ENCODE peak calls at places on chromosomes 4 and X, in four cellular contexts. S is Caco-2, Y is ascending aorta, L is PC-9. O is an unnamed sample.

GRCh38 chrX:30308263-30309138 is 689 bp downstream of the NR0B1 start:
- DNase-seq in S (no peak), Y (no peak), L (peak; percentile 66), O (peak; percentile 47)

GRCh38 chr4:46503739-46504138 is 113.8 kb upstream of the GABRA2 start:
- DNase-seq in S (no peak), Y (no peak), L (no peak), O (no peak)

GRCh38 chrX:113400193-113400704 is 559.6 kb upstream of the AMOT start:
- DNase-seq in S (peak; percentile 3), Y (no peak), L (peak; percentile 2), O (no peak)

GRCh38 chr4:86329431-86329830 is 30.4 kb downstream of the MAPK10 start:
- DNase-seq in S (no peak), Y (no peak), L (no peak), O (no peak)

GRCh38 chrX:23616361-23616760 is 50.9 kb upstream of the PRDX4 start:
- DNase-seq in S (no peak), Y (no peak), L (no peak), O (no peak)

GRCh38 chrX:73127700-73128241 is 48.5 kb upstream of the PABPC1L2A start:
- DNase-seq in S (no peak), Y (no peak), L (no peak), O (no peak)

GRCh38 chrX:13716905-13717304 is 17.5 kb downstream of the TRAPPC2 start:
- DNase-seq in S (no peak), Y (no peak), L (no peak), O (no peak)

GRCh38 chr4:111854494-111855087 is 290.7 kb upstream of the FAM241A start:
- DNase-seq in S (peak; percentile 36), Y (no peak), L (peak; percentile 2), O (no peak)

GRCh38 chr4:48112017-48112667 is 21.9 kb downstream of the TXK start:
- DNase-seq in S (no peak), Y (no peak), L (no peak), O (no peak)

GRCh38 chrX:117641913-117642656 is 474.5 kb downstream of the KLHL13 start:
- DNase-seq in S (no peak), Y (no peak), L (no peak), O (no peak)

GRCh38 chrX:107596651-107597050 is 31.7 kb upstream of the PRPS1 start:
- DNase-seq in S (no peak), Y (no peak), L (peak; percentile 29), O (no peak)

GRCh38 chr4:75235359-75235951 is 278.7 kb downstream of the RCHY1 start:
- DNase-seq in S (no peak), Y (no peak), L (no peak), O (no peak)

GRCh38 chr4:140928880-140929279 is 172.7 kb upstream of the TBC1D9 start:
- DNase-seq in S (no peak), Y (peak; percentile 13), L (no peak), O (no peak)

GRCh38 chrX:964831-965416 is 247.5 kb downstream of the CRLF2 start:
- DNase-seq in S (no peak), Y (no peak), L (no peak), O (no peak)

GRCh38 chr4:148776944-148777343 is 334.7 kb upstream of the NR3C2 start:
- DNase-seq in S (no peak), Y (no peak), L (no peak), O (no peak)

GRCh38 chr4:182015893-182016292 is 227.3 kb upstream of the TENM3 start:
- DNase-seq in S (no peak), Y (no peak), L (no peak), O (no peak)

GRCh38 chrX:25015486-25016360 is at the start of gene ARX:
- DNase-seq in S (peak; percentile 67), Y (no peak), L (peak; percentile 38), O (peak; percentile 76)

GRCh38 chr4:107035711-107036601 is at the start of gene DKK2:
- DNase-seq in S (no peak), Y (no peak), L (no peak), O (peak; percentile 24)

GRCh38 chr4:108129226-108129625 is 39.5 kb downstream of the LEF1 start:
- DNase-seq in S (no peak), Y (no peak), L (no peak), O (no peak)

GRCh38 chr4:113684534-113685091 is 76.9 kb downstream of the CAMK2D start:
- DNase-seq in S (peak; percentile 76), Y (peak; percentile 17), L (no peak), O (no peak)

GRCh38 chrX:12777670-12778069 is 13.5 kb upstream of the PRPS2 start:
- DNase-seq in S (no peak), Y (no peak), L (no peak), O (no peak)

GRCh38 chr4:128859887-128860774 is 50.6 kb downstream of the JADE1 start:
- DNase-seq in S (no peak), Y (no peak), L (no peak), O (no peak)

GRCh38 chr4:7673111-7673510 is 238.4 kb upstream of the PSAPL1 start:
- DNase-seq in S (no peak), Y (no peak), L (no peak), O (no peak)

GRCh38 chr4:147057631-147057980 is 111.9 kb upstream of the TTC29 start:
- DNase-seq in S (no peak), Y (no peak), L (no peak), O (no peak)

GRCh38 chrX:39476596-39476995 is 621.2 kb downstream of the BCOR start:
- DNase-seq in S (no peak), Y (no peak), L (no peak), O (no peak)

GRCh38 chr4:25088342-25088952 is 57.7 kb upstream of the LGI2 start:
- DNase-seq in S (no peak), Y (no peak), L (no peak), O (no peak)

GRCh38 chr4:73978886-73979285 is 2.9 kb downstream of the PF4 start:
- DNase-seq in S (no peak), Y (no peak), L (no peak), O (no peak)

GRCh38 chrX:108000751-108001150 is 18.6 kb upstream of the TEX13B start:
- DNase-seq in S (no peak), Y (no peak), L (peak; percentile 25), O (no peak)

GRCh38 chr4:70996014-70996353 is 2.5 kb downstream of the DCK start:
- DNase-seq in S (no peak), Y (no peak), L (no peak), O (no peak)

GRCh38 chrX:98338544-98338943 is 1454.8 kb downstream of the RPA4 start:
- DNase-seq in S (no peak), Y (no peak), L (no peak), O (no peak)

GRCh38 chr4:168511780-168512467 is 15.1 kb downstream of the PALLD start:
- DNase-seq in S (no peak), Y (no peak), L (no peak), O (no peak)

GRCh38 chr4:13347517-13348125 is 136.5 kb downstream of the RAB28 start:
- DNase-seq in S (no peak), Y (no peak), L (no peak), O (no peak)

GRCh38 chr4:123116412-123116811 is 194.0 kb upstream of the NUDT6 start:
- DNase-seq in S (no peak), Y (no peak), L (no peak), O (no peak)

GRCh38 chrX:39875834-39876625 is 221.7 kb downstream of the BCOR start:
- DNase-seq in S (no peak), Y (no peak), L (no peak), O (no peak)

GRCh38 chr4:150078996-150079581 is 844 bp downstream of the DCLK2 start:
- DNase-seq in S (peak; percentile 42), Y (no peak), L (peak; percentile 28), O (peak; percentile 20)

DNA sequence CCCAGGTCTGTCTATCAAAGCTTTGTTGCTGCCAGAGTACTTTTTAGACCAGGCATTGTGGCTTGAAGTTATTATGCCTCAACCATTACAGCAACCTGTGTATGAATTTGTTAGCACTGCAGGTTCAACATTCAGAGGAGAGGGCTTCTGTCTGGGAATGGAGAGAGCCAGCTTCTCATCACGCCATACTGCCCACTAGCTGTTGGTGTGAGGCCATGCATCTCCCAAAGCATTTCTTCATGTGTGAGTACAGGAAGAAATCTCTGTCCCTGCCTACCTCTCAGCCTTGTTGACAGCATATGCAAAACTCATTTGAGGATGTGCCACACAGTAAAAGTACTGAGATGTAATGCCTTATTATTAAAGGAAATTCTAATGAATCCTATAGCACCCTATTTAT is 76.9 kb upstream of the PPARGC1A start:
- DNase-seq in S (no peak), Y (no peak), L (no peak), O (no peak)
- TF ChIP-seq CTCF in S (no peak), Y (no peak), L (no peak), O (no peak)

DNA sequence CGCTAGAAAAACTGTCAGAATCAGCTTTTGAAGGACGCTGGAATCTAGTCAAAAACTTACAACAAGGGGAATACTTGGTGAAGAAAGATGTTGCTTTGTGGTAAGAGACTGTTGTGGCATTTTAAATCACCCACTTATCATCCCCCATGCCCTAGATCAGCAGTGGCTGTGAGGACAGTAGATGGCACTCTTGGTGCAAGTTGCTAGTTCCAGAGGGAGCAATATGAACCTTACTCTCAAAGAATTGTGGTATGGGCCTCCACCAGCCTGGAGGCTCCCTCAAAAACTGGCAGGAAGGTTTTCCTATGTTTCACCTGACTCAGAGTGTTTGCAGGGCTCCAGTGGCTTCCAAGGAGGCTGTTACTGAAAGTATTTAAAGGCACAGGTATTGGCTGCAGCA is 37.7 kb upstream of the SLC16A2 start:
- DNase-seq in S (peak; percentile 33), Y (no peak), L (peak; percentile 4), O (no peak)
- TF ChIP-seq CTCF in S (peak; percentile 56), Y (peak; percentile 10), L (peak; percentile 54), O (no peak)

DNA sequence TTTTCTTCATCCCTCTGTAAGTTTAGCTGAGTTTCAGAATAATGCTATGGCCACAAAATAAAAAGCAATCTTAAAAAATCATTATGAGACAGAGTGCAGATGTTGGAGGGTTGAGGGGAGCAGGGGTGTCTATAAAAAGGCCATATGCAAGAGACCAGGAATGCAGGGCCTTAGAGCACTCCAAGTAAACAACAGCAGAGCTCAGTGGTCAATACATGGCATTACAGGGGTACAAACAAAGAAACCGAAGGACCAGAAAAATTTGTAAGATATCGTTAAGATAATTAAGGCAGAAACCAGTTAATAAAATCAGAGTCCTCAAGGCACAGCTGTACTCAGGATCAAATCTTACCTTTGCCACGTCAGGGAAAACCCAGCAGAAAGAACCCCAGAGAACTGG is 28.4 kb upstream of the NDST3 start:
- DNase-seq in S (no peak), Y (no peak), L (no peak), O (no peak)
- TF ChIP-seq CTCF in S (no peak), Y (no peak), L (no peak), O (no peak)

DNA sequence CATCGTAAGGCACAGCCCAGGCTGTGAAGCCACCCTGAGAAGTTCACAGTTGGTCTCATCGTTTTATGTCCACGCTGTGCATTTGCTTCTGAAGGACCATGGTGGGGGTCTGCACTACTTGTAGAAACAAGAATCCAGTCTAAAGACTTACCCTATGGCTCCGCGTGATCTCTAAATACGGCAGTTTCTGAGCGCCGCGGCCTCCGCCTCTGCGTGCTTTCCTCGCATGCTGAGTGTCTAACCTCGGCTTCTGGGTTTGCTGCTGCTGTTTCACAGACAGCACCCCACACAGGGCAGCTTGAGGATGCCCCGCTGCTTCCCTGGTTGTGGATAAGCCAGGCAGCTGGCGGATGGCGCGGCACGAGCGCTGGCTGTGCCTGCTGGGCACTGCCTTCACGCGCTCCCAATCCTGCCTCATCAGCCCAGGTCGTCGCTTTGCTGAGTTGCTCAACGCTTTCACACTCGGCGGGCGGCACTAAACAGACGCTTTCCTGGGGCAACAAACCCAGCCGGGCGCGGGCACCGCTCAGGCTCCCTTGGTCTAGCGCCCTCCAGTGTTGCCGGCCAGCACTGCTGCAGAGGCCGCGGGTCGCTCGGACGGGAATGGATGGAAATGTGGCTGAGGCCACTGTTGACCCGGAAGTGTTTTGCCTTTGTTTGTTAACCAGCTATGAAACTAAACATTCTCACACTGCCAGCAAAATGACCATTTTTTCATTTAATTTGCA is 39.2 kb downstream of the FGFRL1 start:
- DNase-seq in S (no peak), Y (no peak), L (no peak), O (no peak)
- TF ChIP-seq CTCF in S (no peak), Y (peak; percentile 37), L (no peak), O (peak; percentile 21)

O was measured in mesothelial cell of epicardium.